ENCODE peak calls at places on chromosomes 5 and 9, in four cellular contexts. C, D, O and W are unnamed samples. For H3K9me3, the result is how much of the 10 kb centered on the place peaks cover.

GRCh38 chr5:137091473-137091872 is 407.7 kb downstream of the SPOCK1 start:
- DNase-seq in D (no peak), O (no peak), C (no peak), W (no peak)

GRCh38 chr9:12424243-12424642 is 268.9 kb upstream of the TYRP1 start:
- DNase-seq in D (no peak), O (no peak), C (no peak), W (no peak)

GRCh38 chr5:17156463-17156862 is 61.0 kb upstream of the BASP1 start:
- DNase-seq in C (no peak), D (no peak), O (no peak), W (no peak)

GRCh38 chr5:15746833-15747232 is 246.9 kb downstream of the FBXL7 start:
- DNase-seq in D (no peak), O (no peak), C (no peak), W (no peak)

GRCh38 chr5:151454166-151454565 is 6.8 kb downstream of the SLC36A1 start:
- DNase-seq in C (no peak), O (no peak), D (no peak), W (no peak)

GRCh38 chr9:125538092-125538473 is 168.9 kb downstream of the MAPKAP1 start:
- DNase-seq in O (peak), D (no peak), C (no peak), W (no peak)

GRCh38 chr5:150560401-150561191 is 52.7 kb downstream of the NDST1 start:
- DNase-seq in C (peak), D (no peak), O (peak), W (peak)

GRCh38 chr5:149584106-149584505 is 2.8 kb downstream of the ARHGEF37 start:
- DNase-seq in D (no peak), O (no peak), C (no peak), W (no peak)

GRCh38 chr5:178546675-178547033 is 43.5 kb downstream of the COL23A1 start:
- DNase-seq in O (no peak), D (no peak), C (no peak), W (no peak)

GRCh38 chr5:132026516-132027008 is 15.1 kb upstream of the ACSL6 start:
- DNase-seq in C (no peak), D (no peak), O (no peak), W (no peak)

GRCh38 chr5:178474562-178475184 is 115.5 kb downstream of the COL23A1 start:
- DNase-seq in D (no peak), O (no peak), C (no peak), W (no peak)

GRCh38 chr5:83927140-83927733 is 206.6 kb upstream of the HAPLN1 start:
- DNase-seq in O (peak), C (peak), D (no peak), W (no peak)

GRCh38 chr9:121529237-121529987 is 29.8 kb upstream of the GGTA1 start:
- DNase-seq in O (peak), D (peak), C (peak), W (no peak)

GRCh38 chr5:77129386-77129785 is 42.3 kb upstream of the ZBED3 start:
- DNase-seq in O (no peak), D (no peak), C (no peak), W (no peak)

DNA sequence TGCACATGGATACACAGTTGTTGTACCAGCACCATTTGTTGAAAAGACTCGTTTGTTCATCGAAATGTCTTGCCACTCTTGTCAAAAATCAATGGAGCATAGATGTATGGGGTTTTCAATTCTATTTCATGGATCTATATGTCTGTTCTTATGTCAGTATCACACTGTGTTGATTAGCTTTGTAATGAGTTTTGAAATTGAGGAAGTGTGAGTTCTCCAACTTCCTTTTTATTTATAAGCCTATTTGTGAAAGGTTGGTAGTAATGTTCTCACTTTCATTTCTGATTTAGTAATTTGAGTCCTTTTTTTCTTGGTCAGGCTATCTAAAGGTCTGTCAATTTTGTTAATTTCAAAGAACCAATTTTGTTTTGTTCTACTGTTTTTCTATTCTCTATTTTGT is 26.1 kb downstream of the ZNF510 start:
- DNase-seq in D (no peak), O (no peak), C (no peak), W (no peak)
- H3K9me3 ChIP-seq in D (half or more), O (under half), C (half or more), W (under half)

GRCh38 chr9:99075246-99075912 is 29.5 kb upstream of the TGFBR1 start:
- DNase-seq in O (peak), C (no peak), D (no peak), W (no peak)

GRCh38 chr9:99076030-99076429 is 28.9 kb upstream of the TGFBR1 start:
- DNase-seq in D (no peak), O (no peak), C (no peak), W (no peak)

GRCh38 chr9:99074902-99075245 is 30.0 kb upstream of the TGFBR1 start:
- DNase-seq in C (no peak), O (no peak), D (no peak), W (no peak)

GRCh38 chr9:99073347-99073746 is 31.6 kb upstream of the TGFBR1 start:
- DNase-seq in O (no peak), C (no peak), D (no peak), W (no peak)

GRCh38 chr9:99073985-99074901 is 30.7 kb upstream of the TGFBR1 start:
- DNase-seq in O (no peak), C (no peak), D (no peak), W (no peak)
- H3K9me3 ChIP-seq in O (under half), C (under half), D (under half), W (under half)

DNA sequence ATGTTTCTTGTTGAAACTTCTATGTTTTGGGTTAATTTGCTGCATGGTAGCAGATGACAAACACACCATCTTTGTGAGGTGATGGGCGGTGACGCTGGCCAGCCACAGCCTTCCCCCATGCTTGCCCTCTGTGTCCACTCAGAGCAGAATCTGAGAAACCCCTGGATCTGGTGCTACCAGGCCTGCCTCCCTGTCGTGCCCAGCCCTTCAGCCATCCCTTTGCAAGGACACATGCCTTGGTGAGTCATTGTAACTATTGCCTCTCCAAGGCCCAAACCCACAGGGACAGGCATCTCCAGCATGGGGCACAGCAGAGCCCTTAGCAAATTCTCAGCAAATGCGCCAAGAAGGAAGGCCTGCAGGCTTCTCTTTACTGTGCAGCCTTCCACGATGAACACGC is 48.1 kb upstream of the FCN1 start:
- DNase-seq in O (no peak), D (no peak), C (no peak), W (no peak)
- H3K9me3 ChIP-seq in O (under half), D (under half), C (under half), W (under half)

GRCh38 chr5:103075442-103075841 is 44.5 kb downstream of the GIN1 start:
- DNase-seq in D (no peak), O (no peak), C (no peak), W (no peak)

GRCh38 chr5:103079796-103080195 is 40.1 kb downstream of the GIN1 start:
- DNase-seq in C (no peak), O (no peak), D (peak), W (no peak)
- H3K9me3 ChIP-seq in C (half or more), O (under half), D (half or more), W (under half)

DNA sequence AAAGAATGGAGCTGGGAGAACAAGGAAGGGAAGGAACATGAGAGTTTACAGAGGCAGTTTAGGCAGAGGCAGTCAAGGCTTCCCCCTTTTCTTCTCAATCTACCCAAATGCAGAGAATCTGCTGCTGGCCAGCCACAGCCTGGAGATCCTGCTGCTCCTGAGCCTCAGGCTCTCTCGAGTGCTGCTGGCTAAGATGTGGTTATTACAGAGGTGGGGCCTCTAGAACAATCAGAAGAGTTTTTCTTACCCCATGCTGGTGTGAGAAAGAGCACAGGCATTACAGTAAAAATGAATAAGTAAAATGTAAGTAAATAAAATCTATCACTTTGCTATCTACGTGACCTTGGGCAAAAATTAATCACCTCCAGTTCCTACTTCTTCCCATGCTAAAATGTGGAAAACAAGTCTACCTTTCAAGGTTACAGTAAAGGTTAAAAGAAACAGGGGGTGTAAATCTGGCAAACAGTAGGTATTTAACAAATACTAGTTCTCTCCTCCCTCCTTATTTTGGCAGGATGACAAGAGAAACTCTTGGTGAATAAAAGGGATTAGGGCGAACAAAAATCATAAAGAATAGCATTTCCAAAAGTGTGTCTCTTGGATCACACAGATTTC is 31.1 kb downstream of the FBXW11 start:
- DNase-seq in O (no peak), D (no peak), C (no peak), W (no peak)
- H3K9me3 ChIP-seq in O (under half), D (under half), C (under half), W (under half)

GRCh38 chr9:130696139-130696650 is 2.6 kb downstream of the EXOSC2 start:
- DNase-seq in O (no peak), D (no peak), C (no peak), W (no peak)

GRCh38 chr9:130694205-130694604 is 625 bp downstream of the EXOSC2 start:
- DNase-seq in C (no peak), O (no peak), D (no peak), W (no peak)

GRCh38 chr9:130692365-130692764 is 1.2 kb upstream of the EXOSC2 start:
- DNase-seq in O (no peak), D (no peak), C (peak), W (no peak)

GRCh38 chr9:130693101-130693425 is 517 bp upstream of the EXOSC2 start:
- DNase-seq in D (no peak), O (no peak), C (no peak), W (no peak)

GRCh38 chr9:130693426-130694191 is at the start of gene EXOSC2:
- DNase-seq in D (peak), C (peak), O (peak), W (peak)
- H3K9me3 ChIP-seq in D (under half), C (under half), O (under half), W (under half)

DNA sequence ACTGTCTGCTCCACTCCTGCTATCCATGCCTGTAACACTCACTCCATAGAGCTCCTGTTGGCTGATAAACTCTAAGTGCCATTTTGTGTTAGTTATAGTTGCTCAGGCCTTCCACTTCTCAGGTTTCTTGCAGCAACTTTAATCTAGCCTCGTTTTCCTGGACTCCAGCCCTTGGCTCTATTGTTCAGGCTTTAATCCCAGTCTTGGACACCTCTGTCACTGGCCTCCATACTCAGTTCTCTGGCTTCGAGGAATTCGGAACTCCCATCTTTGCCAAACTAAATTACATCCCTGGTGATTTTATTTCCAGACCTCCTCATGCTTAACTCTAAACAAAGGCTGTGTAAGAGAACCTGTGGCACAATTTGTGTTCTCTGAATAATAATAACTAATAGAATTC is 39.8 kb downstream of the EMB start:
- DNase-seq in O (no peak), C (no peak), D (no peak), W (no peak)
- H3K9me3 ChIP-seq in O (under half), C (under half), D (under half), W (under half)

GRCh38 chr9:114592356-114592755 is 4.8 kb downstream of the ATP6V1G1 start:
- DNase-seq in D (no peak), O (no peak), C (no peak), W (peak)
- H3K9me3 ChIP-seq in D (under half), O (under half), C (under half), W (under half)